ENCODE peak calls at places on chromosomes 5 and 9, in seven cellular contexts. W, U, B, H, A, T and M are unnamed samples.

GRCh38 chr5:7850533-7851239 is at the start of gene CFAP90:
- DNase-seq in W (peak; percentile 95), H (peak; percentile 64), U (peak; percentile 94), B (peak; percentile 46), T (peak; percentile 96), A (no peak), M (no peak)

GRCh38 chr9:109166771-109167601 is at the start of gene FRRS1L:
- DNase-seq in A (no peak), T (peak; percentile 71), B (no peak), W (peak; percentile 78), U (peak; percentile 91), H (peak; percentile 27), M (no peak)

GRCh38 chr9:128394404-128395168 is 23.4 kb downstream of the URM1 start:
- DNase-seq in T (no peak), A (no peak), B (peak; percentile 2), U (no peak), H (no peak), W (peak; percentile 34), M (no peak)

GRCh38 chr5:114265661-114266060 is 96.2 kb upstream of the KCNN2 start:
- DNase-seq in H (no peak), A (no peak), W (no peak), B (no peak), T (no peak), U (no peak), M (no peak)

GRCh38 chr5:149298163-149298562 is 26.5 kb downstream of the AFAP1L1 start:
- DNase-seq in T (no peak), W (no peak), B (no peak), A (no peak), H (no peak), U (no peak), M (no peak)

GRCh38 chr9:110047232-110047954 is 160.6 kb downstream of the C9orf152 start:
- DNase-seq in U (no peak), W (peak; percentile 15), B (no peak), H (no peak), T (peak; percentile 77), A (no peak), M (no peak)

GRCh38 chr9:119370816-119371215 is 1.6 kb upstream of the BRINP1 start:
- DNase-seq in H (peak; percentile 71), W (peak; percentile 84), A (no peak), U (no peak), B (peak; percentile 1), T (peak; percentile 87), M (peak; percentile 12)

GRCh38 chr9:127132921-127133647 is 10.6 kb upstream of the ANGPTL2 start:
- DNase-seq in W (peak; percentile 65), A (no peak), T (peak; percentile 63), B (no peak), U (no peak), H (peak; percentile 74), M (no peak)

GRCh38 chr5:18533137-18533536 is 898.9 kb downstream of the TAF11L14 start:
- DNase-seq in T (no peak), H (no peak), W (no peak), U (no peak), B (no peak), A (no peak), M (no peak)

GRCh38 chr9:29322240-29322639 is 1749.0 kb upstream of the C9orf72 start:
- DNase-seq in B (no peak), T (no peak), W (no peak), H (no peak), A (no peak), U (no peak), M (no peak)

GRCh38 chr5:178796165-178796945 is 63.4 kb upstream of the ZNF354B start:
- DNase-seq in U (no peak), A (no peak), T (no peak), B (no peak), H (no peak), W (no peak), M (no peak)

GRCh38 chr5:2750026-2750757 is 1.3 kb downstream of the IRX2 start:
- DNase-seq in A (no peak), H (peak; percentile 77), B (no peak), U (no peak), W (peak; percentile 78), T (peak; percentile 93), M (no peak)

GRCh38 chr9:107973451-107973850 is 483.9 kb upstream of the KLF4 start:
- DNase-seq in U (no peak), T (no peak), B (no peak), A (no peak), W (no peak), H (no peak), M (no peak)

GRCh38 chr5:131289738-131290137 is 25.9 kb downstream of the CDC42SE2 start:
- DNase-seq in A (no peak), W (no peak), U (no peak), H (no peak), T (no peak), B (no peak), M (no peak)

DNA sequence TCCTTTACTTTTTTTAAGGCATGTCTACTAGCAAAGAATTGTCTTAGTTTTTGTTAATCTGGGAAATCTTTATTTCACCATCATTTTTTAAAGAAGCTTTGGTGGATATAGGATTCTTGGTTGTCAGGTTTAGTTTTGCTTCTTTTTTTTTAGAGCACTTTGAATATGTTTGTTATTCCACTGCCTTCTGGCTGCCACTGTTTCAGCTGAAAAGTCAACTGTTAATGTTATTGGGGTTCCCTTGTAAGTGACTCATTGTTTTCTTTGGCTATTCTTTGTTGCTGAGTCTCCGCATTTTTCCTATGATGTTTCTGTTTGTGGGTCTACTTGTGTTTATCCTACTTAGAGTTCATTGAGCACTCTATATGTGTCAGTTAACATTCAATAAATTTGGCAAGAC is 44.4 kb downstream of the PHAX start:
- DNase-seq in B (no peak), A (no peak), U (no peak), W (no peak), H (peak; percentile 27), T (no peak), M (no peak)
- H3K4me3 ChIP-seq in B (no peak overlapping the region), A (no peak overlapping the region), U (no peak overlapping the region), W (no peak overlapping the region), H (no peak overlapping the region), T (no peak overlapping the region), M (no peak overlapping the region)

DNA sequence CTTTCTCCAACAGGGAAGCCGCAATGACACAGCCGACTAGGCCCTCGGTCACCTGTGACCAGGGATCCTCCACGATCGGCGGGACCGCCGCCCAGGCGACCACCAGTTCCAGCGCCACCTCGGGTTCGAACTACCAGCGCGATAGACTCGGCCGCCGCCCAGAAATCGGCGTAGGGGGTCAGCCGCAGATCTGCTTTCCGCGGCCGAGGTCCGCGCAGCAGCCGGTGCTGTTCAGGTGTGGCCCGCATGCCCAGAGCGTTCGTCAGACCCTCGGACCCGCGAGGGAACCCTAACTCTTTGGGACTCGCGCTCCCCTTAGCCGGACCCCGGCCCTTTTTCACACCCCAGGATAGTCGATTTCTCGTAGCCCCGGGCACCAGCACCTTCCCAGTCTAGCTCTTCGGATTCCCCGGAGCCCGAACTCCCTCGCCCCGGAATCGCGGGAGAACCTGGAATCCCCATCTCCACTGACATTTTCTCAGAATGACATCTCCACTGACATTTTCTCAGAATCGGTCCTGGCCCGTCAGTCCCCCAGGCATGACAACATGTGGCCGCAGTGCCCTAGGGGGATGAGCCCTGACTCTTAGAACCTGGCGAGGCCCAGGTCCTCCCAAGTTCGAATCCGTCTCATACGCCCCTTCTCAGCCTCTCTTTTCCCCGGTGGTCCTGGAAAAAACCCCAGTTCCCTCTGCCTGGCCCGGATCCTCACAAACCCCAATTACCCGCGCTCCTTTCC is 428 bp downstream of the C5orf52 start:
- DNase-seq in W (no peak), H (no peak), T (peak; percentile 45), B (no peak), A (no peak), U (no peak), M (no peak)
- TF ChIP-seq EZH2phosphoT487 in W (no peak), H (no peak), T (no peak), B (no peak), A (no peak), U (no peak), M (no peak)

DNA sequence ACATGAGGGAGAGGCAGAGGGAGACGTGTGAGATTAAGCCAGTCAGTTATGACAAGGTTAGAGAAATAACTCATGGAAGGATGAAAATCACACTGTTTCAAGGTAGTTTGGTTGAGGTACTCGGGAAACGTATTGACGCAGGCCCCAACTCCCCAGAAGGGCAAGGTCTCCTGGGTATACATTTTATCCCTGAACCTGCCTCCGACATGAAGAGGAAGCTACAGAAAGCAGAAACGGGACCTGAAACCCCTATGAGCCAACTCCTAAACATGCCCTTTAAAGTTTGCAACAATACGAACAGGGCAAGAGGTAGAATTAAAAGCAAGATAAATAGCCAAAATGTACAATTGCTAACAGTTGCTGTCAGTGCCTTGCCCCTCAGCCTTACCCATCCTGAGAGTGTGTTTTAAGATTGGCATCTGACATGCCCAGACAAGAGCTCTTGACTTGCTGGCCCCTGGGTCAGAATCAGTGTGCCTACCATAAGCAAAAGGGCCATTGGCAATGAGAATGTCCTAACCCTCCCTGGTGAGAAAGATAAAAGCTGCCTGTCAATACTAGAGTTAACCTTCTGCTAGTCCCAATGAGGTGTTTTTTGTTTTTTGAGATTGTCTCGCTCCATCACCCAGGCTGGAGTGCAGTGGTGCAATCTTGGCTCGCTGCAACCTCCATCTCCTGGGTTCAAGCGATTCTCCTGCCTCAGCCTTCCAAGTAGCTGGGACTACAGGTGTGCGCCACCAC is 26.9 kb upstream of the CLPTM1L start:
- DNase-seq in U (no peak), H (no peak), T (no peak), B (no peak), W (no peak), A (no peak), M (peak; percentile 59)
- H3K4me2 ChIP-seq in U (no peak overlapping the region), H (no peak overlapping the region), T (no peak overlapping the region), B (no peak overlapping the region), W (no peak overlapping the region), A (no peak overlapping the region), M (peak overlapping the region; percentile 55)

DNA sequence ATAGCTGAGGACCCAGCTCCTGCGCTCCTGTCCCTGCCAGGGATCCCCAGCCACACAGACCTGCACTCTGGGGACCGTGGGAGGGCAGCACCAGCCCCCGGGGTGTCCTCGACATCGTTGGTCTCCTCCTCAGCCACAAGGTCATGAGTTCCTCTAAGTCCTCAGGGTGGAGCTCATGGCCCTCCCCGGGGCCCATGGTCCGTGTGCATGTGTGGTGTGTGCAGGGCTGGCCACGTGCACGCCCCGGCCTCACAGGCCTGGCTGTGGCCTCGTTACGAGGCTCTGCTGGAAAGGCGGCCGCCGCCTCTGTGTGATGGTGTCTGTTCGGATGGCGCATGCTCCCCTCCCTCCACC is 16.1 kb upstream of the AJM1 start:
- DNase-seq in W (no peak), H (no peak), A (no peak), T (no peak), U (no peak), B (no peak), M (no peak)
- H3K4me3 ChIP-seq in W (no peak overlapping the region), H (no peak overlapping the region), A (no peak overlapping the region), T (no peak overlapping the region), U (no peak overlapping the region), B (no peak overlapping the region), M (no peak overlapping the region)